ENCODE peak calls at places on chromosomes 5 and 9, in four cellular contexts. One of them, this sample, is unnamed. For H3K27me3, the result is how much of the 10 kb centered on the place peaks cover.

GRCh38 chr5:52069997-52070396 is 686.7 kb downstream of the ISL1 start:
- DNase-seq in bronchial epithelial cell: peak
- DNase-seq in esophagus squamous epithelium: no peak
- DNase-seq in pancreas: no peak
- DNase-seq in this sample: no peak

GRCh38 chr5:140113180-140113698 is 670 bp upstream of the PURA start:
- DNase-seq in bronchial epithelial cell: no peak
- DNase-seq in esophagus squamous epithelium: no peak
- DNase-seq in pancreas: peak
- DNase-seq in this sample: peak

GRCh38 chr5:36414869-36415282 is 113.2 kb upstream of the RANBP3L start:
- DNase-seq in bronchial epithelial cell: peak
- DNase-seq in esophagus squamous epithelium: no peak
- DNase-seq in pancreas: no peak
- DNase-seq in this sample: no peak

GRCh38 chr9:122228906-122229837 is at the start of gene LHX6:
- DNase-seq in bronchial epithelial cell: peak
- DNase-seq in esophagus squamous epithelium: no peak
- DNase-seq in pancreas: no peak
- DNase-seq in this sample: no peak

GRCh38 chr9:4425358-4426045 is 64.8 kb upstream of the SLC1A1 start:
- DNase-seq in bronchial epithelial cell: peak
- DNase-seq in esophagus squamous epithelium: no peak
- DNase-seq in pancreas: no peak
- DNase-seq in this sample: no peak

GRCh38 chr9:13186774-13187173 is 92.7 kb downstream of the MPDZ start:
- DNase-seq in bronchial epithelial cell: no peak
- DNase-seq in esophagus squamous epithelium: no peak
- DNase-seq in pancreas: no peak
- DNase-seq in this sample: no peak

GRCh38 chr9:6692891-6693361 is 47.4 kb upstream of the GLDC start:
- DNase-seq in bronchial epithelial cell: no peak
- DNase-seq in esophagus squamous epithelium: no peak
- DNase-seq in pancreas: no peak
- DNase-seq in this sample: no peak

GRCh38 chr5:21810737-21811316 is 1042.3 kb downstream of the CDH12 start:
- DNase-seq in bronchial epithelial cell: peak
- DNase-seq in esophagus squamous epithelium: no peak
- DNase-seq in pancreas: no peak
- DNase-seq in this sample: no peak

GRCh38 chr9:26812217-26812616 is 80.4 kb downstream of the CAAP1 start:
- DNase-seq in bronchial epithelial cell: no peak
- DNase-seq in esophagus squamous epithelium: no peak
- DNase-seq in pancreas: no peak
- DNase-seq in this sample: no peak

GRCh38 chr9:34927061-34927460 is 31.0 kb upstream of the PHF24 start:
- DNase-seq in bronchial epithelial cell: no peak
- DNase-seq in esophagus squamous epithelium: no peak
- DNase-seq in pancreas: no peak
- DNase-seq in this sample: no peak

GRCh38 chr5:161105563-161105962 is 253.6 kb upstream of the ATP10B start:
- DNase-seq in bronchial epithelial cell: no peak
- DNase-seq in esophagus squamous epithelium: no peak
- DNase-seq in pancreas: no peak
- DNase-seq in this sample: no peak

GRCh38 chr5:1876708-1877433 is 5.9 kb downstream of the IRX4 start:
- DNase-seq in bronchial epithelial cell: no peak
- DNase-seq in esophagus squamous epithelium: no peak
- DNase-seq in pancreas: no peak
- DNase-seq in this sample: no peak

DNA sequence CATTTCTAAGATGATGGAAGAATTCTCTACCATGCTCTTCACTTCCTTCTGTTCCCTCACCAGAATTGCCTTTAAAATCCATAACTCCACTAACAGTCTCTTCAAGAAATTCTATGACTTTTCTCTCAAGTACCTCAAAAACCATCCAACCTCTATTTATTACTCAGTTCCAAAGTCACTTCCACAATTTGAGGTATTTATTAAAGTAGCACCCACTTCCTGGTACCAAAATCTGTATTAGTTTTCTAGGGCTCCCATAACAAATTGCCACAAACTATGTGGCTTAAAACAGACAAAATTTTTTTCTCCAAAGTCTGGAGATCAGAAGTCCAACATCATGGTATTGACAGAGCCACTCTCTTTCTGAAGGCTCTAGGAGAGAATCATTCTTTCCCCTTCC is 4.9 kb upstream of the SPTLC1 start:
- DNase-seq in bronchial epithelial cell: no peak
- DNase-seq in esophagus squamous epithelium: no peak
- DNase-seq in pancreas: no peak
- DNase-seq in this sample: no peak
- TF ChIP-seq CTCF in bronchial epithelial cell: no peak
- TF ChIP-seq CTCF in esophagus squamous epithelium: no peak
- TF ChIP-seq CTCF in pancreas: no peak
- TF ChIP-seq CTCF in this sample: no peak

GRCh38 chr5:14181299-14181968 is 38.3 kb downstream of the TRIO start:
- DNase-seq in bronchial epithelial cell: no peak
- DNase-seq in esophagus squamous epithelium: no peak
- DNase-seq in pancreas: no peak
- DNase-seq in this sample: no peak
- H3K27me3 ChIP-seq in bronchial epithelial cell: under half
- H3K27me3 ChIP-seq in esophagus squamous epithelium: under half
- H3K27me3 ChIP-seq in pancreas: under half
- H3K27me3 ChIP-seq in this sample: under half

GRCh38 chr5:60369391-60369790 is 330.6 kb downstream of the DEPDC1B start:
- DNase-seq in bronchial epithelial cell: no peak
- DNase-seq in esophagus squamous epithelium: no peak
- DNase-seq in pancreas: no peak
- DNase-seq in this sample: no peak
- H3K4me3 ChIP-seq in bronchial epithelial cell: no peak
- H3K4me3 ChIP-seq in esophagus squamous epithelium: no peak
- H3K4me3 ChIP-seq in pancreas: no peak
- H3K4me3 ChIP-seq in this sample: no peak

DNA sequence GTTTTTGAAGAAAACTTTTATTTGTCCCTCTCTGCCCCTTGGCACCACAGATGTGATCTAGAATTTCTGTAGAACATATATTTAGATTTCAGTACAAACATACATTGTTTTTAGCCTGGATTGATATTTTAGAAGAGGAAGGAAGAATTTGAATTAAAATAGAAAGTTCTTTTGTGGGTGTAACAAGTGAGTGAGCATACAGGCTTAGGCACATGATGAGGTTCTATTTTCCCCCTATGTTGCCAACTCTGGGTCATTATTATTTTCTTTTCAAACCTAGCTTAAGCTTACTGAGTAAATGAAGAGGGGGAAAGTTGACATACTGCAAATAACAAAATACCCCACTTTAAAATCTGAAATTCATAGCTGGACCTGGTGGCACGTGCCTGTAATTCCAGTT is 102.9 kb downstream of the GCNT1 start:
- DNase-seq in bronchial epithelial cell: no peak
- DNase-seq in esophagus squamous epithelium: no peak
- DNase-seq in pancreas: no peak
- DNase-seq in this sample: no peak
- TF ChIP-seq CTCF in bronchial epithelial cell: no peak
- TF ChIP-seq CTCF in esophagus squamous epithelium: no peak
- TF ChIP-seq CTCF in pancreas: no peak
- TF ChIP-seq CTCF in this sample: no peak

GRCh38 chr5:76818844-76819831 is at the start of gene F2RL1:
- DNase-seq in bronchial epithelial cell: peak
- DNase-seq in esophagus squamous epithelium: no peak
- DNase-seq in pancreas: peak
- DNase-seq in this sample: peak

GRCh38 chr5:76816110-76816831 is 2.6 kb upstream of the F2RL1 start:
- DNase-seq in bronchial epithelial cell: peak
- DNase-seq in esophagus squamous epithelium: no peak
- DNase-seq in pancreas: no peak
- DNase-seq in this sample: no peak

GRCh38 chr5:76820491-76820890 is 1.7 kb downstream of the F2RL1 start:
- DNase-seq in bronchial epithelial cell: peak
- DNase-seq in esophagus squamous epithelium: no peak
- DNase-seq in pancreas: no peak
- DNase-seq in this sample: no peak

GRCh38 chr5:76813982-76814562 is 4.8 kb upstream of the F2RL1 start:
- DNase-seq in bronchial epithelial cell: peak
- DNase-seq in esophagus squamous epithelium: no peak
- DNase-seq in pancreas: no peak
- DNase-seq in this sample: no peak

GRCh38 chr5:76819851-76820280 is 1.0 kb downstream of the F2RL1 start:
- DNase-seq in bronchial epithelial cell: no peak
- DNase-seq in esophagus squamous epithelium: no peak
- DNase-seq in pancreas: peak
- DNase-seq in this sample: peak
- H3K27me3 ChIP-seq in bronchial epithelial cell: under half
- H3K27me3 ChIP-seq in esophagus squamous epithelium: under half
- H3K27me3 ChIP-seq in pancreas: under half
- H3K27me3 ChIP-seq in this sample: under half

GRCh38 chr5:115809946-115810345 is 6.5 kb downstream of the CDO1 start:
- DNase-seq in bronchial epithelial cell: no peak
- DNase-seq in esophagus squamous epithelium: no peak
- DNase-seq in pancreas: no peak
- DNase-seq in this sample: no peak

GRCh38 chr5:115812372-115812771 is 4.1 kb downstream of the CDO1 start:
- DNase-seq in bronchial epithelial cell: no peak
- DNase-seq in esophagus squamous epithelium: no peak
- DNase-seq in pancreas: no peak
- DNase-seq in this sample: no peak

GRCh38 chr5:115811406-115811805 is 5.1 kb downstream of the CDO1 start:
- DNase-seq in bronchial epithelial cell: no peak
- DNase-seq in esophagus squamous epithelium: no peak
- DNase-seq in pancreas: no peak
- DNase-seq in this sample: no peak

GRCh38 chr5:115813719-115814118 is 2.7 kb downstream of the CDO1 start:
- DNase-seq in bronchial epithelial cell: no peak
- DNase-seq in esophagus squamous epithelium: no peak
- DNase-seq in pancreas: no peak
- DNase-seq in this sample: no peak

GRCh38 chr5:115810776-115811175 is 5.7 kb downstream of the CDO1 start:
- DNase-seq in bronchial epithelial cell: no peak
- DNase-seq in esophagus squamous epithelium: no peak
- DNase-seq in pancreas: no peak
- DNase-seq in this sample: no peak
- H3K4me3 ChIP-seq in bronchial epithelial cell: no peak
- H3K4me3 ChIP-seq in esophagus squamous epithelium: no peak
- H3K4me3 ChIP-seq in pancreas: no peak
- H3K4me3 ChIP-seq in this sample: no peak

GRCh38 chr9:98399950-98400683 is 144.7 kb upstream of the TBC1D2 start:
- DNase-seq in bronchial epithelial cell: peak
- DNase-seq in esophagus squamous epithelium: no peak
- DNase-seq in pancreas: no peak
- DNase-seq in this sample: no peak
- TF ChIP-seq CTCF in bronchial epithelial cell: no peak
- TF ChIP-seq CTCF in esophagus squamous epithelium: no peak
- TF ChIP-seq CTCF in pancreas: no peak
- TF ChIP-seq CTCF in this sample: no peak

GRCh38 chr9:111179577-111179976 is 141.3 kb upstream of the LPAR1 start:
- DNase-seq in bronchial epithelial cell: no peak
- DNase-seq in esophagus squamous epithelium: no peak
- DNase-seq in pancreas: no peak
- DNase-seq in this sample: peak

GRCh38 chr9:111180801-111181200 is 142.5 kb upstream of the LPAR1 start:
- DNase-seq in bronchial epithelial cell: no peak
- DNase-seq in esophagus squamous epithelium: no peak
- DNase-seq in pancreas: no peak
- DNase-seq in this sample: no peak

GRCh38 chr9:111175350-111175749 is 137.1 kb upstream of the LPAR1 start:
- DNase-seq in bronchial epithelial cell: no peak
- DNase-seq in esophagus squamous epithelium: no peak
- DNase-seq in pancreas: no peak
- DNase-seq in this sample: no peak

GRCh38 chr9:111176511-111176910 is 138.2 kb upstream of the LPAR1 start:
- DNase-seq in bronchial epithelial cell: no peak
- DNase-seq in esophagus squamous epithelium: no peak
- DNase-seq in pancreas: no peak
- DNase-seq in this sample: no peak

GRCh38 chr9:111178361-111179043 is 140.2 kb upstream of the LPAR1 start:
- DNase-seq in bronchial epithelial cell: no peak
- DNase-seq in esophagus squamous epithelium: no peak
- DNase-seq in pancreas: no peak
- DNase-seq in this sample: no peak
- H3K27me3 ChIP-seq in bronchial epithelial cell: under half
- H3K27me3 ChIP-seq in esophagus squamous epithelium: under half
- H3K27me3 ChIP-seq in pancreas: under half
- H3K27me3 ChIP-seq in this sample: under half

GRCh38 chr9:14730367-14730958 is 7.9 kb upstream of the CER1 start:
- DNase-seq in bronchial epithelial cell: no peak
- DNase-seq in esophagus squamous epithelium: no peak
- DNase-seq in pancreas: no peak
- DNase-seq in this sample: no peak

GRCh38 chr9:14731294-14731981 is 8.9 kb upstream of the CER1 start:
- DNase-seq in bronchial epithelial cell: no peak
- DNase-seq in esophagus squamous epithelium: no peak
- DNase-seq in pancreas: no peak
- DNase-seq in this sample: no peak

DNA sequence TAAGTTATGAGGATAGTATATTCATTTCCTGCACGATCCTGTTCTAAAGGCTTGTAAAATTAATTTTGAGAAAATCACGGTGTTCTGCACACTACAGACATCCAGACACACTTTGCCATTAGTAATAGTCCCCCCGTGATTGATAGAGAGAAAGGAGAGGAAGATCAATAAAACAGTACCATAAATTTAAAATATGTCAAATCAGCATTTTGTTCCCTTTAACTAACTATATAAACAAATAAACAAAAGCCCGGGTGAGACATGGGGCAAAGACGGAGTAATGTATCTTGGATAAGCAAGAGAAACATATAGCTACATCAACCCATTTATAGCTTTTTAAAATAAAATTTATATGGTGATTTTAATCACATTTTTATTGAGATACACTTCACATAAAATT is 10.6 kb upstream of the CER1 start:
- DNase-seq in bronchial epithelial cell: no peak
- DNase-seq in esophagus squamous epithelium: no peak
- DNase-seq in pancreas: no peak
- DNase-seq in this sample: no peak
- H3K4me3 ChIP-seq in bronchial epithelial cell: no peak
- H3K4me3 ChIP-seq in esophagus squamous epithelium: no peak
- H3K4me3 ChIP-seq in pancreas: no peak
- H3K4me3 ChIP-seq in this sample: no peak